ENCODE peak calls at places on chromosomes 13 and 19, in nine cellular contexts. One of them, this sample, is unnamed.

GRCh38 chr13:99211421-99212035 is 10.9 kb downstream of the UBAC2 start:
- DNase-seq in pancreas: no peak
- DNase-seq in CD4-positive, alpha-beta memory T cell: no peak
- DNase-seq in HL-60: no peak
- DNase-seq in AG04450: no peak
- DNase-seq in breast epithelium: no peak
- DNase-seq in fibroblast of lung: no peak
- DNase-seq in thoracic aorta: no peak
- DNase-seq in upper lobe of left lung: no peak
- DNase-seq in this sample: no peak

GRCh38 chr13:76884167-76884566 is 2.0 kb downstream of the KCTD12 start:
- DNase-seq in HL-60: no peak
- DNase-seq in breast epithelium: no peak
- DNase-seq in upper lobe of left lung: peak
- DNase-seq in pancreas: peak
- DNase-seq in fibroblast of lung: peak
- DNase-seq in AG04450: no peak
- DNase-seq in thoracic aorta: no peak
- DNase-seq in CD4-positive, alpha-beta memory T cell: no peak
- DNase-seq in this sample: no peak

GRCh38 chr19:610071-610800 is 20.6 kb downstream of the HCN2 start:
- DNase-seq in upper lobe of left lung: no peak
- DNase-seq in AG04450: no peak
- DNase-seq in CD4-positive, alpha-beta memory T cell: peak
- DNase-seq in pancreas: no peak
- DNase-seq in thoracic aorta: no peak
- DNase-seq in breast epithelium: no peak
- DNase-seq in HL-60: no peak
- DNase-seq in fibroblast of lung: no peak
- DNase-seq in this sample: no peak

GRCh38 chr19:50520822-50521465 is 7.2 kb upstream of the ASPDH start:
- DNase-seq in breast epithelium: no peak
- DNase-seq in fibroblast of lung: no peak
- DNase-seq in thoracic aorta: no peak
- DNase-seq in HL-60: no peak
- DNase-seq in upper lobe of left lung: no peak
- DNase-seq in AG04450: no peak
- DNase-seq in CD4-positive, alpha-beta memory T cell: no peak
- DNase-seq in pancreas: no peak
- DNase-seq in this sample: no peak

GRCh38 chr13:71867101-71867814 is at the start of gene DACH1:
- DNase-seq in fibroblast of lung: peak
- DNase-seq in HL-60: peak
- DNase-seq in thoracic aorta: no peak
- DNase-seq in pancreas: peak
- DNase-seq in CD4-positive, alpha-beta memory T cell: no peak
- DNase-seq in AG04450: no peak
- DNase-seq in breast epithelium: peak
- DNase-seq in upper lobe of left lung: peak
- DNase-seq in this sample: no peak

GRCh38 chr19:18503971-18504885 is 17.6 kb downstream of the ELL start:
- DNase-seq in breast epithelium: no peak
- DNase-seq in HL-60: no peak
- DNase-seq in pancreas: no peak
- DNase-seq in thoracic aorta: no peak
- DNase-seq in CD4-positive, alpha-beta memory T cell: no peak
- DNase-seq in upper lobe of left lung: no peak
- DNase-seq in fibroblast of lung: no peak
- DNase-seq in AG04450: no peak
- DNase-seq in this sample: no peak

GRCh38 chr13:51912511-51913225 is 50.9 kb downstream of the CCDC70 start:
- DNase-seq in pancreas: no peak
- DNase-seq in HL-60: no peak
- DNase-seq in CD4-positive, alpha-beta memory T cell: no peak
- DNase-seq in breast epithelium: no peak
- DNase-seq in fibroblast of lung: no peak
- DNase-seq in upper lobe of left lung: no peak
- DNase-seq in AG04450: no peak
- DNase-seq in thoracic aorta: no peak
- DNase-seq in this sample: no peak

GRCh38 chr19:18253716-18254115 is 20.5 kb downstream of the IQCN start:
- DNase-seq in AG04450: no peak
- DNase-seq in fibroblast of lung: no peak
- DNase-seq in HL-60: no peak
- DNase-seq in thoracic aorta: no peak
- DNase-seq in upper lobe of left lung: peak
- DNase-seq in breast epithelium: no peak
- DNase-seq in CD4-positive, alpha-beta memory T cell: no peak
- DNase-seq in pancreas: no peak
- DNase-seq in this sample: peak

GRCh38 chr13:109784590-109785140 is 1.7 kb downstream of the IRS2 start:
- DNase-seq in HL-60: no peak
- DNase-seq in thoracic aorta: no peak
- DNase-seq in pancreas: peak
- DNase-seq in CD4-positive, alpha-beta memory T cell: peak
- DNase-seq in fibroblast of lung: peak
- DNase-seq in AG04450: no peak
- DNase-seq in upper lobe of left lung: peak
- DNase-seq in breast epithelium: peak
- DNase-seq in this sample: no peak

GRCh38 chr19:5171711-5172110 is 168.9 kb downstream of the PTPRS start:
- DNase-seq in pancreas: no peak
- DNase-seq in CD4-positive, alpha-beta memory T cell: no peak
- DNase-seq in upper lobe of left lung: no peak
- DNase-seq in HL-60: no peak
- DNase-seq in fibroblast of lung: peak
- DNase-seq in thoracic aorta: no peak
- DNase-seq in AG04450: no peak
- DNase-seq in breast epithelium: no peak
- DNase-seq in this sample: no peak

GRCh38 chr19:21483589-21484170 is 21.7 kb upstream of the ZNF429 start:
- DNase-seq in AG04450: no peak
- DNase-seq in thoracic aorta: no peak
- DNase-seq in upper lobe of left lung: peak
- DNase-seq in HL-60: peak
- DNase-seq in CD4-positive, alpha-beta memory T cell: peak
- DNase-seq in breast epithelium: peak
- DNase-seq in fibroblast of lung: no peak
- DNase-seq in pancreas: peak
- DNase-seq in this sample: no peak

GRCh38 chr13:20938302-20938701 is 35.8 kb upstream of the XPO4 start:
- DNase-seq in HL-60: no peak
- DNase-seq in breast epithelium: no peak
- DNase-seq in thoracic aorta: no peak
- DNase-seq in pancreas: no peak
- DNase-seq in CD4-positive, alpha-beta memory T cell: no peak
- DNase-seq in AG04450: no peak
- DNase-seq in upper lobe of left lung: no peak
- DNase-seq in fibroblast of lung: no peak
- DNase-seq in this sample: no peak

GRCh38 chr13:20940083-20940482 is 37.5 kb upstream of the XPO4 start:
- DNase-seq in AG04450: peak
- DNase-seq in breast epithelium: no peak
- DNase-seq in HL-60: no peak
- DNase-seq in upper lobe of left lung: no peak
- DNase-seq in fibroblast of lung: peak
- DNase-seq in CD4-positive, alpha-beta memory T cell: no peak
- DNase-seq in pancreas: no peak
- DNase-seq in thoracic aorta: no peak
- DNase-seq in this sample: no peak

GRCh38 chr13:20943519-20944012 is 41.0 kb upstream of the XPO4 start:
- DNase-seq in breast epithelium: peak
- DNase-seq in fibroblast of lung: peak
- DNase-seq in thoracic aorta: peak
- DNase-seq in AG04450: peak
- DNase-seq in upper lobe of left lung: peak
- DNase-seq in CD4-positive, alpha-beta memory T cell: peak
- DNase-seq in HL-60: peak
- DNase-seq in pancreas: peak
- DNase-seq in this sample: peak

GRCh38 chr13:20942938-20943518 is 40.5 kb upstream of the XPO4 start:
- DNase-seq in breast epithelium: no peak
- DNase-seq in upper lobe of left lung: no peak
- DNase-seq in CD4-positive, alpha-beta memory T cell: no peak
- DNase-seq in AG04450: no peak
- DNase-seq in fibroblast of lung: no peak
- DNase-seq in pancreas: no peak
- DNase-seq in HL-60: no peak
- DNase-seq in thoracic aorta: no peak
- DNase-seq in this sample: no peak

GRCh38 chr13:20939662-20940061 is 37.1 kb upstream of the XPO4 start:
- DNase-seq in HL-60: no peak
- DNase-seq in thoracic aorta: no peak
- DNase-seq in CD4-positive, alpha-beta memory T cell: no peak
- DNase-seq in pancreas: no peak
- DNase-seq in upper lobe of left lung: no peak
- DNase-seq in fibroblast of lung: no peak
- DNase-seq in breast epithelium: no peak
- DNase-seq in AG04450: no peak
- DNase-seq in this sample: no peak
- H3K27ac ChIP-seq in HL-60: no peak
- H3K27ac ChIP-seq in thoracic aorta: no peak
- H3K27ac ChIP-seq in CD4-positive, alpha-beta memory T cell: no peak
- H3K27ac ChIP-seq in pancreas: no peak
- H3K27ac ChIP-seq in upper lobe of left lung: no peak
- H3K27ac ChIP-seq in fibroblast of lung: no peak
- H3K27ac ChIP-seq in breast epithelium: no peak
- H3K27ac ChIP-seq in AG04450: no peak
- H3K27ac ChIP-seq in this sample: peak

DNA sequence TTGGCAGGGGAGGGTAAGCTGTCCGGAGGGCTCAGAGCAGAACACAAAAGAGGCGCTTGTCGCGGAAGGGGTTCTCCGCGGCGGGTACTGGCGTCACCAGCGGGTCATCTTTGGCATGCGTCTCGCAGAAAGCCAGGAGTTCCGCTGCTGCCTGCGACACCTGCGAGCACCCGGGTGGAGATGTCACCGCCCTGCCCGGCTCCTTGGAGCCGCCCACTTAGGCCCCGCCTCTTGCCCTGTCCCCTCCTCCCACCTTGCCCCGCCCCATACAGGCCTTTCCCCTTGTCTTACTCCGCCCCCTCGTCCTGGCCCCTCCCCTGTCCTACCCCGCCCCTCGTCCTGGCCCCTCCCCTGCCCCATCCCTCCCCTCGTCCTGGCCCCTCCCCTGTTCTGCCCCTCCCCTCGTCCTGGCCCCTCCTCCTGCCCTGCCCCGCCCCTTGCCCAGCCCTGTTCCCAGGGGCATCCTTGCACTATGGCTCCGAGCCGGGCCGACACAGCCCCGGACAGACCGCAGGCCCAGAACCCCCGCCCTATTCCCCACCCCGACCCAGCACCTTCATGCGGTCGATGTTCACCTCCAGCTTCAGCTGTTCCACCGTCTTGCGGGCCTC is 1.9 kb downstream of the GNG8 start:
- DNase-seq in breast epithelium: peak
- DNase-seq in pancreas: peak
- DNase-seq in HL-60: peak
- DNase-seq in AG04450: no peak
- DNase-seq in CD4-positive, alpha-beta memory T cell: peak
- DNase-seq in upper lobe of left lung: peak
- DNase-seq in thoracic aorta: peak
- DNase-seq in fibroblast of lung: peak
- DNase-seq in this sample: peak
- H3K27ac ChIP-seq in breast epithelium: peak
- H3K27ac ChIP-seq in pancreas: no peak
- H3K27ac ChIP-seq in HL-60: no peak
- H3K27ac ChIP-seq in AG04450: no peak
- H3K27ac ChIP-seq in CD4-positive, alpha-beta memory T cell: peak
- H3K27ac ChIP-seq in upper lobe of left lung: no peak
- H3K27ac ChIP-seq in thoracic aorta: no peak
- H3K27ac ChIP-seq in fibroblast of lung: no peak
- H3K27ac ChIP-seq in this sample: no peak

GRCh38 chr13:46343279-46343949 is 43.6 kb downstream of the RUBCNL start:
- DNase-seq in upper lobe of left lung: no peak
- DNase-seq in fibroblast of lung: no peak
- DNase-seq in CD4-positive, alpha-beta memory T cell: no peak
- DNase-seq in HL-60: no peak
- DNase-seq in breast epithelium: no peak
- DNase-seq in AG04450: no peak
- DNase-seq in thoracic aorta: no peak
- DNase-seq in pancreas: no peak
- DNase-seq in this sample: no peak

GRCh38 chr13:46339035-46339666 is 47.9 kb downstream of the RUBCNL start:
- DNase-seq in fibroblast of lung: peak
- DNase-seq in CD4-positive, alpha-beta memory T cell: no peak
- DNase-seq in AG04450: no peak
- DNase-seq in upper lobe of left lung: peak
- DNase-seq in thoracic aorta: no peak
- DNase-seq in HL-60: peak
- DNase-seq in pancreas: no peak
- DNase-seq in breast epithelium: no peak
- DNase-seq in this sample: no peak

GRCh38 chr13:46342538-46342937 is 44.5 kb downstream of the RUBCNL start:
- DNase-seq in thoracic aorta: no peak
- DNase-seq in AG04450: no peak
- DNase-seq in CD4-positive, alpha-beta memory T cell: no peak
- DNase-seq in pancreas: no peak
- DNase-seq in fibroblast of lung: no peak
- DNase-seq in breast epithelium: no peak
- DNase-seq in HL-60: no peak
- DNase-seq in upper lobe of left lung: no peak
- DNase-seq in this sample: no peak

GRCh38 chr13:46340631-46341111 is 46.4 kb downstream of the RUBCNL start:
- DNase-seq in pancreas: no peak
- DNase-seq in AG04450: no peak
- DNase-seq in thoracic aorta: no peak
- DNase-seq in breast epithelium: no peak
- DNase-seq in CD4-positive, alpha-beta memory T cell: no peak
- DNase-seq in fibroblast of lung: no peak
- DNase-seq in upper lobe of left lung: no peak
- DNase-seq in HL-60: no peak
- DNase-seq in this sample: no peak

DNA sequence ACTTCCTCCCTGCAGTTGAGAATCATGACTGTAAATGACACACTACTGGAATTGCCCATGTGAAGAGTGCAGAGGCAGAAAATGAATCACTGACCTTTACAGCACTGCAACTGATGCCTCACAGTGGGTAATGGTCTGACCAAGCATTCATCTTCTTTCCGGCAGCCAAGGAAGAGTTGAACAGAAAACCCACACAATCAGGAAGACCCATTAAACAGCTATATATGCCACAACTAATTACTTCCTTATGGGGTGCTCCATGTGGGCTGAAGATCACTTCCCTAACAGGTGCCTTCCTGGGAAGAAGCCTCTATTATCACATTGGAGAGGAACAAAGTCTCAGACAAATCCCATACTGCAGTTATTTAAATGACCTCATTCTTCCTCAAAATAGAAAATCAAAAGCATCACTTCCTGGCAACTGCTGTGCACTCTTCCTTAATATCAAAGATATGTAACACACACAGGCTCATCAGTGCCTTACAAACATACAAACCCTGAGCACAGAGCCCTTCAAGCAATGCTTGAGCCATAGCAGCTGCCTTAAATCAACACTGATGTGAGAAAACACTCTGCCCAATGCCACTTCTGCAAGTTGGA is 45.8 kb downstream of the RUBCNL start:
- DNase-seq in CD4-positive, alpha-beta memory T cell: no peak
- DNase-seq in breast epithelium: no peak
- DNase-seq in pancreas: no peak
- DNase-seq in HL-60: peak
- DNase-seq in AG04450: peak
- DNase-seq in thoracic aorta: no peak
- DNase-seq in upper lobe of left lung: no peak
- DNase-seq in fibroblast of lung: peak
- DNase-seq in this sample: no peak
- H3K27ac ChIP-seq in CD4-positive, alpha-beta memory T cell: no peak
- H3K27ac ChIP-seq in breast epithelium: no peak
- H3K27ac ChIP-seq in pancreas: no peak
- H3K27ac ChIP-seq in HL-60: no peak
- H3K27ac ChIP-seq in AG04450: no peak
- H3K27ac ChIP-seq in thoracic aorta: no peak
- H3K27ac ChIP-seq in upper lobe of left lung: peak
- H3K27ac ChIP-seq in fibroblast of lung: no peak
- H3K27ac ChIP-seq in this sample: no peak

GRCh38 chr19:45638930-45639729 is at the start of gene EML2:
- DNase-seq in fibroblast of lung: peak
- DNase-seq in CD4-positive, alpha-beta memory T cell: peak
- DNase-seq in upper lobe of left lung: peak
- DNase-seq in HL-60: no peak
- DNase-seq in breast epithelium: peak
- DNase-seq in AG04450: no peak
- DNase-seq in pancreas: peak
- DNase-seq in thoracic aorta: no peak
- DNase-seq in this sample: no peak
- H3K27ac ChIP-seq in fibroblast of lung: peak
- H3K27ac ChIP-seq in CD4-positive, alpha-beta memory T cell: peak
- H3K27ac ChIP-seq in upper lobe of left lung: peak
- H3K27ac ChIP-seq in HL-60: peak
- H3K27ac ChIP-seq in breast epithelium: peak
- H3K27ac ChIP-seq in AG04450: peak
- H3K27ac ChIP-seq in pancreas: peak
- H3K27ac ChIP-seq in thoracic aorta: no peak
- H3K27ac ChIP-seq in this sample: peak

This sample was measured in epithelial cell of prostate.